ENCODE peak calls at places on chromosomes 12 and 14, in nine cellular contexts. D is activated naive CD4-positive, alpha-beta T cell; H is left cardiac atrium; R is left ventricle myocardium inferior; C is foreskin melanocyte; A is AG04450; K is Panc1; T is uterus; E is NCI-H774. B is an unnamed sample.

GRCh38 chr14:52069617-52070431 is 965 bp upstream of the NID2 start:
- DNase-seq in D (no peak), A (no peak), H (no peak), T (no peak), R (no peak), K (no peak), C (no peak), E (no peak), B (no peak)

GRCh38 chr12:122090759-122091535 is 12.4 kb downstream of the MLXIP start:
- DNase-seq in E (no peak), K (no peak), H (no peak), A (peak), T (peak), R (no peak), D (no peak), C (no peak), B (no peak)

GRCh38 chr12:112149596-112149995 is 24.2 kb downstream of the TRAFD1 start:
- DNase-seq in E (no peak), H (no peak), C (no peak), A (no peak), T (no peak), D (no peak), R (no peak), K (no peak), B (no peak)

GRCh38 chr14:25032092-25032784 is 17.7 kb downstream of the STXBP6 start:
- DNase-seq in H (no peak), R (no peak), T (no peak), A (no peak), K (no peak), C (no peak), D (no peak), E (no peak), B (no peak)

GRCh38 chr14:35248476-35248788 is 43.8 kb upstream of the PSMA6 start:
- DNase-seq in E (no peak), D (no peak), T (no peak), K (no peak), R (no peak), A (no peak), H (no peak), C (no peak), B (no peak)

GRCh38 chr14:100278702-100279101 is 27.5 kb downstream of the SLC25A29 start:
- DNase-seq in A (no peak), C (peak), H (no peak), T (no peak), D (no peak), E (no peak), R (no peak), K (no peak), B (no peak)

GRCh38 chr14:37094502-37094901 is 77.9 kb downstream of the SLC25A21 start:
- DNase-seq in D (no peak), A (no peak), K (no peak), H (no peak), T (no peak), C (no peak), E (no peak), R (no peak), B (no peak)

GRCh38 chr12:11823043-11823442 is 173.6 kb downstream of the ETV6 start:
- DNase-seq in D (no peak), T (no peak), E (no peak), K (no peak), R (no peak), H (no peak), A (peak), C (no peak), B (no peak)

GRCh38 chr12:51000245-51000644 is 25.9 kb downstream of the SLC11A2 start:
- DNase-seq in E (no peak), C (no peak), R (no peak), H (no peak), T (no peak), D (no peak), A (no peak), K (no peak), B (no peak)

GRCh38 chr12:79681008-79681590 is 9.7 kb downstream of the PAWR start:
- DNase-seq in E (no peak), A (no peak), D (no peak), T (no peak), R (no peak), C (peak), K (no peak), H (no peak), B (no peak)

GRCh38 chr14:80628547-80628946 is 313.0 kb downstream of the CEP128 start:
- DNase-seq in T (no peak), H (no peak), D (no peak), K (no peak), E (no peak), A (no peak), R (no peak), C (no peak), B (no peak)

GRCh38 chr12:25970916-25971674 is 12.6 kb downstream of the RASSF8 start:
- DNase-seq in H (no peak), K (no peak), D (no peak), A (no peak), T (peak), C (no peak), E (no peak), R (no peak), B (no peak)

GRCh38 chr14:61700104-61700886 is 5.0 kb downstream of the HIF1A start:
- DNase-seq in D (no peak), A (no peak), H (no peak), E (no peak), K (no peak), T (no peak), R (no peak), C (no peak), B (no peak)

GRCh38 chr12:15863984-15864383 is 18.2 kb upstream of the STRAP start:
- DNase-seq in R (no peak), T (no peak), A (no peak), C (no peak), H (no peak), K (no peak), D (no peak), E (no peak), B (no peak)

GRCh38 chr12:60205500-60205899 is 609.7 kb downstream of the SLC16A7 start:
- DNase-seq in D (no peak), E (no peak), K (no peak), A (no peak), R (no peak), C (no peak), H (no peak), T (no peak), B (no peak)